ENCODE peak calls at places on chromosomes 16 and 17, in eight cellular contexts. R, K, D, U, X, G, W and M are unnamed samples. For H3K36me3, the result is how much of the 10 kb centered on the place peaks cover.

GRCh38 chr17:349666-350065 is 2.9 kb downstream of the RPH3AL start:
- DNase-seq in R (no peak), K (no peak), D (no peak), U (no peak), X (no peak), G (no peak), W (no peak), M (no peak)

GRCh38 chr17:70184770-70185169 is 15.4 kb downstream of the KCNJ2 start:
- DNase-seq in R (no peak), K (no peak), D (no peak), U (no peak), X (peak), G (no peak), W (no peak), M (no peak)

GRCh38 chr16:4409081-4409932 is 7.1 kb downstream of the CORO7 start:
- DNase-seq in R (no peak), K (no peak), D (no peak), U (no peak), X (peak), G (no peak), W (no peak), M (no peak)

GRCh38 chr16:17159616-17160015 is 311.1 kb downstream of the XYLT1 start:
- DNase-seq in R (no peak), K (no peak), D (no peak), U (no peak), X (no peak), G (no peak), W (no peak), M (no peak)

GRCh38 chr17:70810609-70811008 is 641.3 kb downstream of the KCNJ2 start:
- DNase-seq in R (no peak), K (no peak), D (no peak), U (no peak), X (peak), G (no peak), W (no peak), M (no peak)

GRCh38 chr17:60823520-60823919 is 145.9 kb downstream of the BCAS3 start:
- DNase-seq in R (no peak), K (no peak), D (no peak), U (no peak), X (no peak), G (no peak), W (no peak), M (no peak)

GRCh38 chr17:46020023-46020735 is 21.1 kb downstream of the STH start:
- DNase-seq in R (no peak), K (no peak), D (no peak), U (no peak), X (no peak), G (no peak), W (peak), M (no peak)

GRCh38 chr17:7460850-7461660 is 16.2 kb downstream of the CHRNB1 start:
- DNase-seq in R (no peak), K (no peak), D (no peak), U (no peak), X (no peak), G (no peak), W (no peak), M (no peak)

GRCh38 chr17:73262676-73263642 is 1.3 kb upstream of the CPSF4L start:
- DNase-seq in R (no peak), K (no peak), D (no peak), U (no peak), X (no peak), G (no peak), W (no peak), M (no peak)

GRCh38 chr17:31320231-31320630 is 1.2 kb downstream of the EVI2A start:
- DNase-seq in R (no peak), K (no peak), D (no peak), U (no peak), X (no peak), G (no peak), W (no peak), M (no peak)

GRCh38 chr16:86389566-86390328 is 120.6 kb upstream of the FOXF1 start:
- DNase-seq in R (no peak), K (no peak), D (no peak), U (no peak), X (no peak), G (no peak), W (no peak), M (no peak)

GRCh38 chr16:68355447-68356248 is 44.8 kb downstream of the PRMT7 start:
- DNase-seq in R (no peak), K (no peak), D (no peak), U (no peak), X (no peak), G (no peak), W (no peak), M (no peak)

GRCh38 chr17:68207651-68208253 is 40.1 kb upstream of the AMZ2 start:
- DNase-seq in R (no peak), K (no peak), D (no peak), U (no peak), X (no peak), G (no peak), W (no peak), M (peak)

GRCh38 chr17:49197346-49197998 is 12.9 kb downstream of the GNGT2 start:
- DNase-seq in R (no peak), K (no peak), D (no peak), U (no peak), X (peak), G (no peak), W (no peak), M (no peak)

GRCh38 chr16:28473714-28474265 is 1.7 kb upstream of the NPIPB7 start:
- DNase-seq in R (no peak), K (no peak), D (no peak), U (no peak), X (no peak), G (no peak), W (peak), M (no peak)

GRCh38 chr17:78239489-78239931 is 8.1 kb downstream of the TMEM235 start:
- DNase-seq in R (no peak), K (no peak), D (no peak), U (no peak), X (no peak), G (no peak), W (no peak), M (no peak)

GRCh38 chr16:27405546-27406451 is 3.8 kb downstream of the IL21R start:
- DNase-seq in R (no peak), K (no peak), D (no peak), U (no peak), X (no peak), G (no peak), W (no peak), M (no peak)

GRCh38 chr17:37752482-37752881 is 7.6 kb upstream of the HNF1B start:
- DNase-seq in R (no peak), K (no peak), D (no peak), U (no peak), X (peak), G (no peak), W (no peak), M (no peak)

GRCh38 chr16:4362476-4363250 is 9.0 kb upstream of the VASN start:
- DNase-seq in R (no peak), K (no peak), D (no peak), U (no peak), X (no peak), G (no peak), W (no peak), M (no peak)

GRCh38 chr17:59371426-59372099 is 40.1 kb downstream of the YPEL2 start:
- DNase-seq in R (peak), K (peak), D (no peak), U (no peak), X (no peak), G (peak), W (peak), M (no peak)

GRCh38 chr16:80912651-80913050 is 94.0 kb downstream of the CMC2 start:
- DNase-seq in R (no peak), K (no peak), D (no peak), U (no peak), X (no peak), G (no peak), W (no peak), M (no peak)

GRCh38 chr17:530851-531250 is 178.2 kb upstream of the RPH3AL start:
- DNase-seq in R (no peak), K (no peak), D (no peak), U (no peak), X (no peak), G (no peak), W (no peak), M (no peak)

GRCh38 chr17:19676901-19677300 is 28.4 kb downstream of the ALDH3A2 start:
- DNase-seq in R (no peak), K (no peak), D (no peak), U (no peak), X (no peak), G (no peak), W (no peak), M (no peak)

GRCh38 chr16:14300631-14301149 is 229.6 kb downstream of the MRTFB start:
- DNase-seq in R (peak), K (peak), D (no peak), U (no peak), X (peak), G (peak), W (peak), M (peak)

GRCh38 chr17:33942414-33942813 is 312.7 kb upstream of the CCL2 start:
- DNase-seq in R (no peak), K (no peak), D (no peak), U (no peak), X (no peak), G (no peak), W (no peak), M (no peak)

DNA sequence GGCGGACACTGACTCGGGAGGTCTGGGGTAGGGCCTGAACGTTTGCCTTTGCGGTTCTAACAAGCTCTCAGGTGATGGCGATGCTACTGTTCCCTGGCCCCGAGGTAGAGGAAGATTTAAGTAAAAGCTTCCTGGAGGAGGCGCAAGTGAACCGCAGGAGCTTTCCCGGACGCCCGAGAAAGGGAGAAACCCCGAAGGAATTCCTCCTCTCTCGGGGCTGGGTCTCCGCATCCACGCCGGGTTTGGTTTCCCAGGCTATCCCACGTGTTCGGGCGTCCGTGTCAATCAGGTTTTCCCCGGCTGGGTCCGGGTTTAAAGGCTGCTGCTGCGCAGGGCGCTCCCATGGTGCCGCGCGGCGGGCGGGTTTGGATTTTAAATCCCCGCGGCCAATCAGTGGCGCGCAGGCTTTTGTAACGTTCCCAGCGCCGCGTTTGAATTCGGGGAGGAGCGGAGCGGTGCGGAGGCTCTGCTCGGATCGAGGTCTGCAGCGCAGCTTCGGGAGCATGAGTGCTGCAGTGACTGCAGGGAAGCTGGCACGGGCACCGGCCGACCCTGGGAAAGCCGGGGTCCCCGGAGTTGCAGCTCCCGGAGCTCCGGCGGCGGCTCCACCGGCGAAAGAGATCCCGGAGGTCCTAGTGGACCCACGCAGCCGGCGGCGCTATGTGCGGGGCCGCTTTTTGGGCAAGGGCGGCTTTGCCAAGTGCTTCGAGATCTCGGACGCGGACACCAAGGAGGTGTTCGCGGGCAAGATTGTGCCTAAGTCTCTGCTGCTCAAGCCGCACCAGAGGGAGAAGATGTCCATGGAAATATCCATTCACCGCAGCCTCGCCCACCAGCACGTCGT is at the start of gene PLK1:
- DNase-seq in R (peak), K (peak), D (no peak), U (peak), X (peak), G (peak), W (peak), M (peak)
- TF ChIP-seq CTCF in R (peak), K (no peak), D (peak), U (peak), X (peak), G (peak), W (peak), M (no peak)

GRCh38 chr16:84775262-84775810 is 44.4 kb upstream of the CRISPLD2 start:
- DNase-seq in R (no peak), K (no peak), D (no peak), U (no peak), X (no peak), G (no peak), W (no peak), M (no peak)

GRCh38 chr16:84780063-84780462 is 39.7 kb upstream of the CRISPLD2 start:
- DNase-seq in R (no peak), K (no peak), D (no peak), U (no peak), X (no peak), G (no peak), W (no peak), M (no peak)

GRCh38 chr16:84778720-84779119 is 41.1 kb upstream of the CRISPLD2 start:
- DNase-seq in R (no peak), K (no peak), D (no peak), U (no peak), X (no peak), G (no peak), W (no peak), M (no peak)

GRCh38 chr16:84774810-84775209 is 45.0 kb upstream of the CRISPLD2 start:
- DNase-seq in R (peak), K (peak), D (no peak), U (no peak), X (peak), G (no peak), W (no peak), M (no peak)

GRCh38 chr16:84777435-84777834 is 42.4 kb upstream of the CRISPLD2 start:
- DNase-seq in R (no peak), K (no peak), D (no peak), U (no peak), X (no peak), G (no peak), W (no peak), M (no peak)
- H3K36me3 ChIP-seq in R (half or more), K (under half), D (under half), U (half or more), X (under half), G (under half), W (under half), M (under half)

DNA sequence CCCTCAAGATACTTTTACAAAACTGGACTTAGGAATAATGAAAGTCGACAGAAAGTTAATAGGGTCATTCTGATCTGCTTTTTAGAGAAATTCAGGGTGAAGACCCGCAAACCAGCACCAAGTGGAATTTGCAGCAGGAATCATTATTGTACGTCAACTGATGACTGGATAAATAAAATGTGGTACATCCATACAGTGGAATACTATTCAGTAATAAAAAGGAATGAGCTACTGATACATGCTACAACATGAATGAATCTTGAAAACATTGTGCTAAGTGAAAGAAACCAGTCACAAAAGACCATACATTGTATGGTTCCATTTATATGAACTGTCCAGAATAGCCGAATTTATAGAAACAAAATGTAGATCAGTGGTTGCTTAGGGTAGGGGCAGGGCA is 83.1 kb downstream of the GNAO1 start:
- DNase-seq in R (no peak), K (no peak), D (no peak), U (no peak), X (no peak), G (no peak), W (no peak), M (no peak)
- TF ChIP-seq CTCF in R (no peak), K (no peak), D (no peak), U (no peak), X (no peak), G (no peak), W (no peak), M (no peak)

DNA sequence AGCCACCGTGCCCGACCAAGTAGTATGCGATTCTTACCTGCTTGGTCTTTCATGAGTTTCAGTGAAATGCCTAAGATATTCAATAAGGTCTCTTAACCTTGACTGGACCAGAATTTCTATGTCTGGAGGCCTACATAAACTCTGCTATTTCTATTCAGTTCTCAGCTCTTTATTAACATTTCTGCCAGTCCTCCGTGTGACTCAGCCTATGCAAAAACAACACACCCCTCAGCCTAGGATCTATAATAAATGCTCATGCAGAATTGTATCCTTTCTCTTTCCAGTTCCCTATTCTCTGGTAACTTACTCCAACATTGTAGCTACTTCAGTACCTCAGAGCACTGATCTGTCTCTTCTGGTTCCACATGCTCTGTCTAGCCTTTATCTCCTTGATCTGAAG is 1507.4 kb downstream of the CDH11 start:
- DNase-seq in R (no peak), K (no peak), D (no peak), U (no peak), X (no peak), G (no peak), W (no peak), M (no peak)
- H3K36me3 ChIP-seq in R (under half), K (under half), D (under half), U (under half), X (under half), G (under half), W (under half), M (under half)

DNA sequence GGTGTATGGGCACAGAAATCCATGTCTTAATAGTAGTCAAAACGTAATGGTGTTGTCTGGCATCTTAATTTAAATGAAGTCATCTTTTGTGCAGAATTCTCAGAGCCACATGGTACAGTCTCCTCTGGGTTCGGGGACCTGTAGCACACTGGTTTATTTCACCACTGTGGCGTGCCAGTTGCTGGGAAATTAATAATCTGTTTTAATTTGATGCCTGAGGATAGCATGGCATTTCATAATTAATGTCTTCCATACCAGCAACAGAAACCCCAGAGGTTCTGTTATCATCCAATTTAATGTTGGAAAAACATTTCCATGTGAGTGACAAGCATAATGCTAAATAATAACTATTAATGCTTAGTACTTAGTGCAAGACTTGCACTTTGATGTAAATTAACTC is 51.0 kb downstream of the SNX29 start:
- DNase-seq in R (no peak), K (no peak), D (no peak), U (no peak), X (no peak), G (no peak), W (no peak), M (no peak)
- TF ChIP-seq CTCF in R (no peak), K (no peak), D (no peak), U (no peak), X (no peak), G (no peak), W (no peak), M (no peak)

DNA sequence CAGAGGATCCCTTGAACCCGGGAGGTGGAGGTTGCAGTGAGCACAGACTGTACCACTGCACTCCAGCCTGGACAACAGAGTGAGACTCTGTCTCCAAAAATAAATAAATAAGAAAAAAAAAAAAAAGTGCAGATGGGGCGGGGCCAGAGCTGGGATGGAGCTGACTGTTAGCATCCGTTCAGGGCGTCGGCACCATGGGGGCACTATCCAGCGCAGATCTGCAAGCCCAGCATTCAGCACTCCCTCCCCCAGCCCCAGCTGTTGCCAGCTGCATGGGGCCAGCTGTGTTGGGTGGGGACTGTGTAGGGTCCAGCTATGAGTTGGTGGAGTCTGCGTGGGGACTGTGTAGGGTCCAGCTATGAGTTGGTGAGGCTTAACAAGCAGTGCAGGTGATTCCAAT is 13.3 kb downstream of the GPRC5C start:
- DNase-seq in R (no peak), K (no peak), D (no peak), U (no peak), X (no peak), G (no peak), W (no peak), M (no peak)
- H3K36me3 ChIP-seq in R (under half), K (under half), D (under half), U (under half), X (under half), G (under half), W (under half), M (under half)

DNA sequence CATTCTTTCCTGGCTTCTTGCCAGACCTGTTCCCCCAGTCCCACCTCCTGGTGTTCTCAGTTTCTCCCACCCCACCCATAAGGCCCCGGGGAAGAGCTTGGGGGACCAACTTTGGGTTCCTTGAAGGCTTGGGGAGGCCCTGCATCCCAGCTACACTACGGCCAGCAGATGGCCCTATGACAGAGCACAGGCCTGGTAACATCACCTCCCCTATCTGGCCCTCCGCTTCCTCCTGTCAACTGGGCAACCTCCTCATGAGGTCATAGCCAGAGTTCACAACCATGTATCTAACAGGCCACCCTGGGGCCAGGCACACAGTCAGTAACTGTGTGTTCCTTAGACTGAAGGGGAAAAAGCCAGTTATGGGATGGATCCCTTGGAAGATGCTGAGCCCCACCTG is 31.4 kb downstream of the MYO15A start:
- DNase-seq in R (no peak), K (no peak), D (no peak), U (no peak), X (no peak), G (no peak), W (no peak), M (no peak)
- TF ChIP-seq CTCF in R (no peak), K (no peak), D (no peak), U (peak), X (peak), G (no peak), W (no peak), M (peak)

GRCh38 chr16:53305743-53306142 is 128.5 kb upstream of the RBL2 start:
- DNase-seq in R (no peak), K (no peak), D (no peak), U (no peak), X (no peak), G (no peak), W (no peak), M (no peak)

GRCh38 chr16:53309457-53309856 is 124.8 kb upstream of the RBL2 start:
- DNase-seq in R (no peak), K (no peak), D (no peak), U (no peak), X (no peak), G (no peak), W (no peak), M (no peak)

GRCh38 chr16:53304334-53304733 is 129.9 kb upstream of the RBL2 start:
- DNase-seq in R (no peak), K (no peak), D (no peak), U (no peak), X (no peak), G (no peak), W (no peak), M (no peak)
- H3K36me3 ChIP-seq in R (half or more), K (under half), D (under half), U (half or more), X (under half), G (under half), W (half or more), M (under half)

GRCh38 chr17:79919862-79920720 is 80.9 kb upstream of the CBX4 start:
- DNase-seq in R (no peak), K (no peak), D (no peak), U (no peak), X (no peak), G (peak), W (no peak), M (no peak)
- TF ChIP-seq CTCF in R (no peak), K (no peak), D (no peak), U (no peak), X (no peak), G (no peak), W (no peak), M (no peak)